ENCODE peak calls at places on chromosome 7, in ten cellular contexts. T, M, B, W, Y, X, J, D, G and C are unnamed samples.

GRCh38 chr7:18429547-18429946 is 66.0 kb upstream of the HDAC9 start:
- DNase-seq in T (no peak), M (no peak), B (no peak), W (no peak), Y (no peak), X (peak), J (peak), D (no peak), G (no peak), C (peak)

GRCh38 chr7:95205821-95206220 is 118.5 kb downstream of the PON1 start:
- DNase-seq in T (no peak), M (no peak), B (no peak), W (no peak), Y (no peak), X (peak), J (peak), D (no peak), G (peak), C (peak)

GRCh38 chr7:77657427-77658331 is 38.6 kb upstream of the RSBN1L start:
- DNase-seq in T (peak), M (no peak), B (no peak), W (peak), Y (no peak), X (peak), J (peak), D (no peak), G (peak), C (peak)

GRCh38 chr7:140390466-140391190 is 7.7 kb downstream of the SLC37A3 start:
- DNase-seq in T (peak), M (no peak), B (no peak), W (peak), Y (no peak), X (peak), J (no peak), D (peak), G (peak), C (peak)

GRCh38 chr7:44767912-44768662 is 19.4 kb downstream of the ZMIZ2 start:
- DNase-seq in T (peak), M (no peak), B (no peak), W (no peak), Y (peak), X (peak), J (no peak), D (peak), G (no peak), C (peak)

GRCh38 chr7:130894146-130895005 is 160.4 kb upstream of the KLF14 start:
- DNase-seq in T (no peak), M (no peak), B (peak), W (no peak), Y (no peak), X (no peak), J (peak), D (peak), G (peak), C (peak)

GRCh38 chr7:85483205-85483604 is 296.3 kb upstream of the SEMA3D start:
- DNase-seq in T (no peak), M (no peak), B (no peak), W (no peak), Y (no peak), X (peak), J (no peak), D (no peak), G (no peak), C (peak)

GRCh38 chr7:147547252-147547897 is 1043.2 kb upstream of the C7orf33 start:
- DNase-seq in T (no peak), M (no peak), B (no peak), W (no peak), Y (no peak), X (peak), J (no peak), D (no peak), G (peak), C (peak)

GRCh38 chr7:571096-572012 is 51.7 kb upstream of the PDGFA start:
- DNase-seq in T (no peak), M (no peak), B (no peak), W (no peak), Y (no peak), X (no peak), J (no peak), D (no peak), G (no peak), C (no peak)